ENCODE peak calls at places on chromosome 15, in seven cellular contexts. L is psoas muscle; W is Caki2; D is activated CD8-positive, alpha-beta memory T cell treated with anti-CD3 and anti-CD28 coated beads for 4 hours; P is Right ventricle myocardium superior; M is activated T-helper 1 cell treated with Interleukin-2 at 50 U/mL for 16 hours; F is hepatocyte. S is an unnamed sample.

GRCh38 chr15:31871159-31871886 is 159.0 kb upstream of the CHRNA7 start:
- DNase-seq in W (no peak), M (no peak), P (no peak), F (no peak), L (no peak), D (no peak), S (peak)

GRCh38 chr15:37765809-37766208 is 168.6 kb upstream of the TMCO5A start:
- DNase-seq in F (peak), L (no peak), D (no peak), M (no peak), P (peak), W (no peak), S (peak)

GRCh38 chr15:76987896-76988860 is 6.7 kb upstream of the PSTPIP1 start:
- DNase-seq in P (peak), M (no peak), W (no peak), L (peak), D (no peak), F (no peak), S (peak)

GRCh38 chr15:71465109-71465508 is 345.2 kb upstream of the NR2E3 start:
- DNase-seq in D (no peak), F (no peak), L (no peak), W (no peak), P (no peak), M (no peak), S (no peak)

GRCh38 chr15:46304320-46304719 is 669.5 kb downstream of the SQOR start:
- DNase-seq in D (no peak), W (peak), F (peak), L (no peak), P (no peak), M (no peak), S (no peak)

GRCh38 chr15:88209111-88209510 is 47.4 kb downstream of the NTRK3 start:
- DNase-seq in M (no peak), W (no peak), P (no peak), L (no peak), F (no peak), D (no peak), S (no peak)

GRCh38 chr15:62464705-62465104 is 299.6 kb upstream of the C2CD4B start:
- DNase-seq in L (no peak), D (no peak), P (no peak), W (no peak), M (no peak), F (no peak), S (no peak)

GRCh38 chr15:60840306-60840702 is 361.4 kb upstream of the ICE2 start:
- DNase-seq in M (no peak), D (no peak), P (no peak), W (no peak), F (peak), L (no peak), S (no peak)

GRCh38 chr15:71716990-71717389 is 93.4 kb upstream of the NR2E3 start:
- DNase-seq in D (no peak), P (no peak), W (no peak), L (no peak), F (no peak), M (no peak), S (no peak)

GRCh38 chr15:90062023-90062728 is 40.1 kb downstream of the IDH2 start:
- DNase-seq in F (peak), P (peak), D (no peak), L (no peak), W (no peak), M (peak), S (no peak)

GRCh38 chr15:55268054-55268695 is 21.4 kb downstream of the RAB27A start:
- DNase-seq in W (no peak), M (no peak), P (no peak), D (no peak), L (no peak), F (no peak), S (no peak)

GRCh38 chr15:51130344-51130743 is 35.6 kb upstream of the TNFAIP8L3 start:
- DNase-seq in D (no peak), F (no peak), M (no peak), L (no peak), W (no peak), P (no peak), S (no peak)

GRCh38 chr15:89171136-89172072 is 50.0 kb downstream of the RLBP1 start:
- DNase-seq in D (no peak), M (no peak), F (peak), P (no peak), L (no peak), W (peak), S (no peak)

GRCh38 chr15:87033056-87033455 is 953.4 kb downstream of the AGBL1 start:
- DNase-seq in F (peak), D (no peak), L (no peak), W (no peak), P (no peak), M (no peak), S (no peak)

GRCh38 chr15:49301562-49301961 is 121.5 kb upstream of the FGF7 start:
- DNase-seq in M (no peak), F (no peak), L (no peak), W (no peak), D (no peak), P (no peak), S (no peak)

GRCh38 chr15:88018865-88019626 is 237.5 kb downstream of the NTRK3 start:
- DNase-seq in F (peak), D (no peak), L (no peak), P (no peak), W (no peak), M (no peak), S (no peak)

GRCh38 chr15:76169013-76169412 is 109.2 kb downstream of the TMEM266 start:
- DNase-seq in L (no peak), F (no peak), W (no peak), P (no peak), M (no peak), D (no peak), S (peak)

GRCh38 chr15:73002509-73002908 is 49.8 kb upstream of the NEO1 start:
- DNase-seq in L (no peak), F (no peak), W (no peak), P (no peak), D (no peak), M (no peak), S (no peak)

GRCh38 chr15:68565701-68566100 is 13.1 kb upstream of the CORO2B start:
- DNase-seq in L (no peak), M (no peak), D (no peak), P (no peak), F (no peak), W (no peak), S (no peak)

GRCh38 chr15:69834756-69835155 is 263.0 kb downstream of the TLE3 start:
- DNase-seq in L (no peak), F (no peak), M (no peak), D (no peak), P (no peak), W (no peak), S (no peak)

GRCh38 chr15:35696767-35697231 is 150.8 kb upstream of the DPH6 start:
- DNase-seq in D (no peak), P (no peak), M (no peak), L (no peak), W (peak), F (peak), S (no peak)

GRCh38 chr15:63305276-63305675 is 27.9 kb downstream of the APH1B start:
- DNase-seq in P (no peak), L (no peak), M (no peak), W (no peak), D (no peak), F (no peak), S (no peak)

GRCh38 chr15:77540346-77541060 is 92.2 kb downstream of the LINGO1 start:
- DNase-seq in P (no peak), L (no peak), W (no peak), F (no peak), M (no peak), D (no peak), S (peak)

GRCh38 chr15:69380100-69380725 is 33.9 kb upstream of the KIF23 start:
- DNase-seq in W (no peak), D (no peak), F (no peak), P (no peak), M (no peak), L (no peak), S (no peak)

GRCh38 chr15:62606376-62607164 is 436.0 kb upstream of the TPM1 start:
- DNase-seq in M (no peak), W (peak), F (no peak), P (no peak), D (no peak), L (no peak), S (no peak)

GRCh38 chr15:60804986-60805949 is 326.3 kb upstream of the ICE2 start:
- DNase-seq in D (no peak), F (no peak), W (no peak), P (peak), M (no peak), L (peak), S (no peak)

GRCh38 chr15:70195808-70196304 is 98.1 kb upstream of the TLE3 start:
- DNase-seq in F (peak), M (no peak), W (peak), P (peak), D (no peak), L (peak), S (no peak)

GRCh38 chr15:59622289-59622688 is 10.7 kb downstream of the GCNT3 start:
- DNase-seq in P (no peak), D (no peak), F (peak), W (peak), L (no peak), M (peak), S (peak)

GRCh38 chr15:68415501-68416157 is 16.3 kb downstream of the ITGA11 start:
- DNase-seq in W (no peak), P (peak), D (no peak), M (no peak), F (no peak), L (peak), S (no peak)

GRCh38 chr15:60326824-60327654 is 70.7 kb downstream of the ANXA2 start:
- DNase-seq in D (no peak), L (no peak), F (peak), P (no peak), M (no peak), W (peak), S (peak)

GRCh38 chr15:59741274-59741906 is 52.3 kb upstream of the BNIP2 start:
- DNase-seq in P (no peak), M (no peak), F (peak), W (no peak), D (no peak), L (no peak), S (peak)

GRCh38 chr15:78855746-78856145 is 16.9 kb upstream of the MORF4L1 start:
- DNase-seq in F (no peak), M (no peak), L (no peak), P (no peak), D (no peak), W (no peak), S (no peak)

GRCh38 chr15:27970661-27971392 is 128.3 kb downstream of the OCA2 start:
- DNase-seq in D (no peak), P (no peak), L (no peak), F (no peak), W (no peak), M (no peak), S (no peak)

GRCh38 chr15:38059665-38060064 is 125.2 kb downstream of the TMCO5A start:
- DNase-seq in P (no peak), F (no peak), W (no peak), L (no peak), D (no peak), M (no peak), S (no peak)